ENCODE peak calls at places on chromosomes 16 and 17, in six cellular contexts. H is brain microvascular endothelial cell; R is activated T-cell treated with anti-CD3 and anti-CD28 coated beads for 24 hours; W is cardiac muscle cell; G is lung; Z is effector memory CD8-positive, alpha-beta T cell. Q is an unnamed sample.

GRCh38 chr16:87441886-87442580 is 49.9 kb downstream of the MAP1LC3B start:
- DNase-seq in H (peak; percentile 19), R (no peak), W (no peak), G (no peak), Z (no peak), Q (no peak)

GRCh38 chr16:51392651-51393187 is 241.6 kb upstream of the SALL1 start:
- DNase-seq in H (peak; percentile 65), R (no peak), W (no peak), G (no peak), Z (no peak), Q (peak; percentile 16)

GRCh38 chr16:21169249-21169981 is 10.9 kb downstream of the LDAF1 start:
- DNase-seq in H (peak; percentile 74), R (no peak), W (no peak), G (no peak), Z (no peak), Q (no peak)

GRCh38 chr16:51987519-51987918 is 559.4 kb downstream of the TOX3 start:
- DNase-seq in H (no peak), R (no peak), W (no peak), G (no peak), Z (no peak), Q (no peak)

GRCh38 chr17:4530799-4531730 is 24.1 kb downstream of the MYBBP1A start:
- DNase-seq in H (no peak), R (no peak), W (no peak), G (no peak), Z (no peak), Q (no peak)

GRCh38 chr17:13568746-13569739 is 32.7 kb downstream of the HS3ST3A1 start:
- DNase-seq in H (peak; percentile 31), R (no peak), W (peak; percentile 17), G (no peak), Z (no peak), Q (no peak)

GRCh38 chr16:28495795-28496749 is 1.6 kb downstream of the APOBR start:
- DNase-seq in H (no peak), R (no peak), W (no peak), G (no peak), Z (no peak), Q (no peak)

GRCh38 chr16:46790599-46791270 is 40.2 kb downstream of the C16orf87 start:
- DNase-seq in H (no peak), R (no peak), W (no peak), G (no peak), Z (no peak), Q (no peak)

GRCh38 chr17:52476638-52477313 is 318.3 kb upstream of the CA10 start:
- DNase-seq in H (no peak), R (no peak), W (no peak), G (no peak), Z (no peak), Q (no peak)

GRCh38 chr17:49513616-49514373 is 18.7 kb downstream of the NGFR start:
- DNase-seq in H (no peak), R (no peak), W (no peak), G (no peak), Z (no peak), Q (peak; percentile 66)

GRCh38 chr16:53495325-53495724 is 7.7 kb downstream of the AKTIP start:
- DNase-seq in H (no peak), R (no peak), W (no peak), G (no peak), Z (no peak), Q (no peak)

GRCh38 chr16:4319454-4319853 is 3.6 kb downstream of the GLIS2 start:
- DNase-seq in H (no peak), R (peak; percentile 39), W (no peak), G (no peak), Z (peak; percentile 63), Q (no peak)

GRCh38 chr16:20517149-20517548 is 59.0 kb downstream of the ACSM2B start:
- DNase-seq in H (no peak), R (no peak), W (no peak), G (no peak), Z (no peak), Q (no peak)

GRCh38 chr16:51666821-51667220 is 515.8 kb upstream of the SALL1 start:
- DNase-seq in H (no peak), R (no peak), W (no peak), G (no peak), Z (no peak), Q (no peak)

GRCh38 chr17:50681260-50682200 is 26.2 kb downstream of the ANKRD40 start:
- DNase-seq in H (peak; percentile 74), R (no peak), W (peak; percentile 52), G (no peak), Z (no peak), Q (no peak)

GRCh38 chr16:11316331-11317015 is 28.8 kb upstream of the RMI2 start:
- DNase-seq in H (no peak), R (no peak), W (no peak), G (no peak), Z (no peak), Q (no peak)

GRCh38 chr16:1413684-1414531 is 596 bp downstream of the UNKL start:
- DNase-seq in H (peak; percentile 27), R (peak; percentile 54), W (peak; percentile 47), G (peak; percentile 55), Z (peak; percentile 56), Q (peak; percentile 68)

GRCh38 chr17:31392002-31392855 is 754 bp downstream of the RAB11FIP4 start:
- DNase-seq in H (no peak), R (no peak), W (no peak), G (no peak), Z (no peak), Q (peak; percentile 6)

GRCh38 chr17:77566151-77566550 is 392.4 kb upstream of the TNRC6C start:
- DNase-seq in H (no peak), R (no peak), W (no peak), G (no peak), Z (no peak), Q (no peak)

GRCh38 chr17:22266231-22266630 is 573.9 kb downstream of the KCNJ18 start:
- DNase-seq in H (no peak), R (no peak), W (no peak), G (no peak), Z (no peak), Q (no peak)

GRCh38 chr16:81513204-81514040 is 68.8 kb downstream of the CMIP start:
- DNase-seq in H (no peak), R (no peak), W (peak; percentile 38), G (no peak), Z (no peak), Q (peak; percentile 69)

GRCh38 chr17:81049973-81050551 is 15.1 kb downstream of the BAIAP2 start:
- DNase-seq in H (peak; percentile 18), R (no peak), W (no peak), G (peak; percentile 74), Z (no peak), Q (no peak)

GRCh38 chr17:81348097-81349055 is 46.9 kb upstream of the BAHCC1 start:
- DNase-seq in H (no peak), R (no peak), W (no peak), G (peak; percentile 69), Z (no peak), Q (no peak)

GRCh38 chr17:15264542-15264941 is 584 bp downstream of the PMP22 start:
- DNase-seq in H (no peak), R (no peak), W (no peak), G (no peak), Z (no peak), Q (no peak)

GRCh38 chr17:41334385-41334784 is 16.2 kb downstream of the KRT33A start:
- DNase-seq in H (no peak), R (no peak), W (no peak), G (no peak), Z (no peak), Q (no peak)

GRCh38 chr16:3610698-3611144 is 685 bp downstream of the SLX4 start:
- DNase-seq in H (no peak), R (no peak), W (peak; percentile 48), G (no peak), Z (no peak), Q (no peak)

GRCh38 chr17:65557349-65558310 is 3.8 kb downstream of the AXIN2 start:
- DNase-seq in H (no peak), R (no peak), W (no peak), G (peak; percentile 48), Z (no peak), Q (no peak)